ENCODE peak calls at places on chromosomes 2 and 18, in seven cellular contexts. E is mucosa of descending colon, X is tibial nerve, I is DND-41, F is body of pancreas, Y is mammary epithelial cell, U is ascending aorta. T is an unnamed sample.

GRCh38 chr2:216445489-216445888 is 33.2 kb downstream of the SMARCAL1 start:
- DNase-seq in F (no peak), Y (no peak), U (no peak), X (no peak), E (no peak), I (no peak), T (no peak)

GRCh38 chr2:151292124-151292523 is 2.7 kb upstream of the NMI start:
- DNase-seq in X (no peak), I (no peak), E (no peak), F (no peak), Y (no peak), U (no peak), T (no peak)

GRCh38 chr2:129806317-129806716 is 173.1 kb upstream of the RAB6C start:
- DNase-seq in Y (no peak), I (no peak), U (no peak), F (no peak), E (no peak), X (no peak), T (no peak)

GRCh38 chr2:77018219-77018618 is 504.0 kb downstream of the LRRTM4 start:
- DNase-seq in F (no peak), I (no peak), U (no peak), Y (no peak), X (no peak), E (no peak), T (no peak)

GRCh38 chr2:32711219-32711618 is 83.4 kb downstream of the TTC27 start:
- DNase-seq in U (no peak), E (no peak), F (no peak), X (no peak), I (no peak), Y (peak; percentile 42), T (no peak)

GRCh38 chr2:42303252-42303651 is 57.8 kb downstream of the COX7A2L start:
- DNase-seq in I (no peak), U (no peak), Y (no peak), X (no peak), E (no peak), F (no peak), T (no peak)

GRCh38 chr2:73983322-73984202 is 1.1 kb upstream of the TET3 start:
- DNase-seq in F (peak; percentile 98), U (no peak), X (no peak), I (no peak), Y (peak; percentile 99), E (peak; percentile 99), T (no peak)

GRCh38 chr2:156818944-156819343 is 382.8 kb downstream of the GPD2 start:
- DNase-seq in X (no peak), U (no peak), E (no peak), I (peak; percentile 47), F (no peak), Y (no peak), T (no peak)

GRCh38 chr2:159098815-159099455 is 130.5 kb downstream of the TANC1 start:
- DNase-seq in F (no peak), U (no peak), E (no peak), X (no peak), I (no peak), Y (no peak), T (no peak)

GRCh38 chr18:35582899-35583558 is 1.5 kb downstream of the GALNT1 start:
- DNase-seq in E (no peak), X (no peak), I (no peak), Y (peak; percentile 5), U (no peak), F (no peak), T (no peak)

GRCh38 chr2:133641497-133641896 is 73.2 kb upstream of the NCKAP5 start:
- DNase-seq in X (no peak), U (no peak), Y (peak; percentile 99), F (peak; percentile 9), E (peak; percentile 16), I (no peak), T (no peak)

GRCh38 chr2:54574107-54574859 is 118.2 kb downstream of the SPTBN1 start:
- DNase-seq in U (no peak), Y (peak; percentile 53), I (peak; percentile 65), X (no peak), E (peak; percentile 86), F (peak; percentile 41), T (peak; percentile 82)

GRCh38 chr2:41413813-41414485 is 633.9 kb upstream of the PKDCC start:
- DNase-seq in I (no peak), F (no peak), U (no peak), Y (no peak), X (no peak), E (no peak), T (no peak)

GRCh38 chr2:159270744-159271379 is 15.6 kb downstream of the WDSUB1 start:
- DNase-seq in F (no peak), I (no peak), Y (no peak), E (no peak), U (no peak), X (no peak), T (no peak)

GRCh38 chr2:205658572-205658971 is 23.7 kb upstream of the NRP2 start:
- DNase-seq in X (no peak), E (no peak), I (no peak), Y (peak; percentile 35), F (no peak), U (no peak), T (no peak)

GRCh38 chr18:3584897-3585460 is 135.0 kb downstream of the TGIF1 start:
- DNase-seq in X (no peak), Y (peak; percentile 43), E (no peak), I (no peak), F (no peak), U (no peak), T (no peak)

GRCh38 chr2:59484673-59485072 is 1068.8 kb downstream of the BCL11A start:
- DNase-seq in I (no peak), F (no peak), U (no peak), X (no peak), Y (no peak), E (no peak), T (no peak)

GRCh38 chr2:102839668-102840388 is 78.0 kb downstream of the TMEM182 start:
- DNase-seq in F (peak; percentile 28), X (no peak), U (no peak), E (peak; percentile 54), Y (peak; percentile 24), I (peak; percentile 34), T (no peak)

GRCh38 chr2:126831234-126832005 is 67.3 kb upstream of the TEX51 start:
- DNase-seq in I (no peak), Y (peak; percentile 33), E (no peak), U (no peak), F (no peak), X (no peak), T (no peak)

GRCh38 chr2:70690846-70691245 is 77.2 kb downstream of the ADD2 start:
- DNase-seq in I (no peak), Y (no peak), E (no peak), U (no peak), F (no peak), X (no peak), T (no peak)

GRCh38 chr2:70691497-70691896 is 76.5 kb downstream of the ADD2 start:
- DNase-seq in X (no peak), E (no peak), I (no peak), U (no peak), F (no peak), Y (no peak), T (no peak)

GRCh38 chr2:70688427-70688826 is 79.6 kb downstream of the ADD2 start:
- DNase-seq in F (no peak), X (no peak), I (no peak), E (no peak), U (no peak), Y (no peak), T (no peak)

GRCh38 chr2:70696142-70696541 is 71.9 kb downstream of the ADD2 start:
- DNase-seq in I (no peak), X (no peak), F (no peak), U (no peak), E (no peak), Y (no peak), T (no peak)

GRCh38 chr2:70692256-70692655 is 75.7 kb downstream of the ADD2 start:
- DNase-seq in E (no peak), I (no peak), X (no peak), Y (no peak), U (no peak), F (no peak), T (no peak)
- H3K36me3 ChIP-seq in E (no peaks in the 10 kb centered on the region), I (no peaks in the 10 kb centered on the region), X (no peaks in the 10 kb centered on the region), Y (no peaks in the 10 kb centered on the region), U (no peaks in the 10 kb centered on the region), F (no peaks in the 10 kb centered on the region), T (no peaks in the 10 kb centered on the region)

DNA sequence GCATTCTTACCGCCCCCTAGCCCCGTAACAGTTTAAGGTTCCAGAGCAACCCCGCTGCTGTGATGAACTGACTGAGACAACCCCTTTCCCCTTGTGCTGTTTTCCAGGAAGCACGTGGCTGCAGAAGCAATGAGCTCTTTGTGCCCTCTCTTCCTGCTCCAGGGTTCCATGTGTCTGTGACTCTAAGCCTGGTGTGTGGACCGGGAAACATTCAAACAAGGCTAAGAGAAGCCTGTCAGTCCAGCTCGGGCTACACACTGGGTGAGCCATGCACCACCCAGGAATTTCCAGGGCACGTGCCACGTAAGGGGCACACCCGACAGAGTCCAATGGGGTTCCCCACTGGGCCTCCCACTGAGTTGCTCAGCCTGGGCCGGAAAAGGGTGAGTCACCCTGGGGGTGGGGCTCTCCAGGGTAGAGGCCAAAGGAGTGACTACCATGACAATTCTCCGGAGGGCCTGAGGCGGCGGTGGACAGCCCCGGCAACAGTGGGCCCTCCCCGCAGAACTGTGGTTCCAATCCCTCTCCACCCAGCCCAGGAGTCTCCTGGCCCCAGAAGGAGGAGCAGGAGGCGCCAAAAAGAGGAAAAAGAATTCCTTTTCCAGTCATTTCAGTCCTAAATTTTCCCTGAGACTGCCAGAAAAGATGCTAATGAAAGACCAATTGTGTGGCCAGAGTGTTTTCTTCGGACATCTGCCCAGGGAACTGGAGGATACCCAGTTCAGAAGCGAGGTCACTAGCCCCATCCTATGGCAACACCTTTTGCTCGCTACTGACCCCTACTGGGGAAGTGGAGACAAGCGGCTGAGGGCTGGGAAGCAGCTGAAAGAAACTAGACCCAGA is 157.8 kb upstream of the SLC1A4 start:
- DNase-seq in F (peak; percentile 84), E (peak; percentile 89), X (peak; percentile 78), U (peak; percentile 83), I (peak; percentile 78), Y (peak; percentile 98), T (peak; percentile 74)
- H3K36me3 ChIP-seq in F (no peaks in the 10 kb centered on the region), E (no peaks in the 10 kb centered on the region), X (no peaks in the 10 kb centered on the region), U (no peaks in the 10 kb centered on the region), I (no peaks in the 10 kb centered on the region), Y (no peaks in the 10 kb centered on the region), T (no peaks in the 10 kb centered on the region)

DNA sequence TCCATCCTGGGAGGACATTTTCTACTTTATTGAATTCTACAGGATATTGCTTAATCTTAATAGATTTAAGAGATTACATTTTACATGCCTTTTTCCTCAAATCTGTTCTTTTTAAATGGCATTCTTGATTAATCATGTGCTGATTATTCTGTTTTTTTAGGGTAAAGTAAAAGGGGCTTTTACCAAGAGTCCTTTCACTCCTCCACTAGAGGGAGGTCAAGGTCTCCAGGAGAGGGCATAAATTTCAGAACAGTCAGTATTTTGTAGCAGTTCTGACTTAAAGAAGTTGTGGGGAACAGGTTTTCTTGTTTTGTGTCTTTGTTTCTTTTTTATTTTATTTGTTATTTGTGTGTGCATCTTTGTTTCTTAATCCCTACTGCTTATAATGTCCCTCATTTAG is 25.4 kb downstream of the WDR75 start:
- DNase-seq in U (no peak), E (peak; percentile 6), X (no peak), I (no peak), F (no peak), Y (no peak), T (no peak)
- H3K36me3 ChIP-seq in U (peaks cover 73% of the 10 kb centered on the region), E (peaks cover 10% of the 10 kb centered on the region), X (no peaks in the 10 kb centered on the region), I (peaks cover 97% of the 10 kb centered on the region), F (peaks cover 13% of the 10 kb centered on the region), Y (peaks cover 56% of the 10 kb centered on the region), T (peaks cover 66% of the 10 kb centered on the region)

DNA sequence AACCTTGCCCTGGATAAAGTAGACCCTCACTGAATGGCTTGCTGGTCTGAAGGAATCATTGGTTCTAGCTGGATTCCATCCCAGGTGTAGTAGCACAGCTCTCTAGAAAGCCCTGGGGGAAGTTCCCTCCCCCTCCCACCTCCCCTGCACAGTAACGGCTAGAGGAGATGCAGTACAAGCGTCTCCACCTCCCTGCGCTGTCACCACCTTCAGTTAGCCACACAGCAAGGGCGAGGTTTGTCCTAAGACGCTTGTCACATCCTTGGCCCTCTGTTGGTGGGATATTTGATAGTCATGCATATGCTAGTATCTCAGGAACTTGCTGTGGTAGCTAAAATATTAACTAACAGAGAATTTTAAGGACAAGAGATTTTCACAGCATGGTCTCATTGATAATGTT is 19.3 kb downstream of the TRAPPC12 start:
- DNase-seq in U (no peak), X (no peak), Y (no peak), I (no peak), E (no peak), F (no peak), T (no peak)
- H3K36me3 ChIP-seq in U (peaks cover 63% of the 10 kb centered on the region), X (no peaks in the 10 kb centered on the region), Y (peaks cover 9% of the 10 kb centered on the region), I (peaks cover 68% of the 10 kb centered on the region), E (no peaks in the 10 kb centered on the region), F (no peaks in the 10 kb centered on the region), T (peaks cover 21% of the 10 kb centered on the region)

T was measured in CD8-positive, alpha-beta memory T cell.